ENCODE peak calls at places on chromosomes 13 and 19, in five cellular contexts. J, H, X, G and W are unnamed samples.

GRCh38 chr13:98133949-98134348 is 8.9 kb upstream of the FARP1 start:
- DNase-seq in X (no peak), G (no peak), J (no peak), H (no peak), W (no peak)

GRCh38 chr19:33221641-33222040 is 4.0 kb downstream of the SLC7A10 start:
- DNase-seq in H (no peak), J (no peak), G (no peak), X (no peak), W (no peak)

GRCh38 chr13:67048084-67048792 is 181.9 kb downstream of the PCDH9 start:
- DNase-seq in G (no peak), H (no peak), X (no peak), J (no peak), W (peak)

GRCh38 chr13:36919833-36920611 is at the start of gene SMAD9:
- DNase-seq in X (peak), J (peak), H (peak), G (peak), W (peak)

GRCh38 chr19:1265611-1266115 is 3.5 kb upstream of the CIRBP start:
- DNase-seq in X (no peak), J (no peak), G (no peak), H (peak), W (peak)

GRCh38 chr13:109105899-109106298 is 476.5 kb downstream of the MYO16 start:
- DNase-seq in H (no peak), J (no peak), G (no peak), X (no peak), W (peak)

GRCh38 chr13:25473864-25474263 is 102.1 kb downstream of the ATP8A2 start:
- DNase-seq in X (no peak), J (no peak), G (no peak), H (no peak), W (no peak)

GRCh38 chr19:42469311-42470239 is 26.8 kb upstream of the CXCL17 start:
- DNase-seq in J (no peak), G (no peak), X (no peak), H (peak), W (peak)

GRCh38 chr13:54989418-54989817 is 1960.8 kb downstream of the OLFM4 start:
- DNase-seq in H (no peak), J (no peak), X (no peak), G (no peak), W (no peak)
- H2AK5ac ChIP-seq in H (no peak), J (no peak), X (no peak), G (no peak), W (no peak)

DNA sequence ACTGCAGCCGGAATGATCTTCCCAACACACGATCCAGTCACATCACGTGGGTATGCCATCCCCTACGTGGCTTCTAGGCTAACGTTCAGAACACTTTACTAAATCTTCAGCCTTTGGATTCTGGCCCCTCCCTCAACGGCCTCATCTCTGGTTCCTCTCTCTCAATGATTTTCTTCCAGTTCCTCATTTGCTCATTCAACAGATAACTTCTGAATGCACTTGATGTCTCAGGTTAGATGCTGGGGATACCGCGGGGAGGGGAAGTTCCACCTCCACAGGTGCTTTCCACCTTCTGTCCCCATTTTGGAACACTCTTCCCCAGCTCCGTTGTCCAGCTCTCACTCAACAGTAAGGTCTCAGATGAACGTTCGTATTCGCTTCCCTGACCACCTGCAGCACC is 66.1 kb downstream of the ATP7B start:
- DNase-seq in J (no peak), X (no peak), H (no peak), G (no peak), W (no peak)
- H3K4me2 ChIP-seq in J (no peak), X (no peak), H (no peak), G (no peak), W (no peak)

DNA sequence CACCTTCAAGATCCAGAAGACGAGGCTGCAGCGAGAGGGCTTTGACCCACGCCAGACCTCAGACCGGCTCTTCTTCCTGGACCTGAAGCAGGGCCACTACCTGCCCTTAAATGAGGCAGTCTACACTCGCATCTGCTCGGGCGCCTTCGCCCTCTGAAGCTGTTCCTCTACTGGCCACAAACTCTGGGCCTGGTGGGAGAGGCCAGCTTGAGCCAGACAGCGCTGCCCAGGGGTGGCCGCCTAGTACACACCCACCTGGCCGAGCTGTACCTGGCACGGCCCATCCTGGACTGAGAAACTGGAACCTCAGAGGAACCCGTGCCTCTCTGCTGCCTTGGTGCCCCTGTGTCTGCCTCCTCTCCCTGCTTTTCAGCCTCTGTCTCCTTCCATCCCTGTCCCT is 7.0 kb upstream of the PGLS start:
- DNase-seq in X (no peak), J (no peak), G (no peak), H (no peak), W (no peak)
- H2BK12ac ChIP-seq in X (no peak), J (no peak), G (no peak), H (no peak), W (no peak)

DNA sequence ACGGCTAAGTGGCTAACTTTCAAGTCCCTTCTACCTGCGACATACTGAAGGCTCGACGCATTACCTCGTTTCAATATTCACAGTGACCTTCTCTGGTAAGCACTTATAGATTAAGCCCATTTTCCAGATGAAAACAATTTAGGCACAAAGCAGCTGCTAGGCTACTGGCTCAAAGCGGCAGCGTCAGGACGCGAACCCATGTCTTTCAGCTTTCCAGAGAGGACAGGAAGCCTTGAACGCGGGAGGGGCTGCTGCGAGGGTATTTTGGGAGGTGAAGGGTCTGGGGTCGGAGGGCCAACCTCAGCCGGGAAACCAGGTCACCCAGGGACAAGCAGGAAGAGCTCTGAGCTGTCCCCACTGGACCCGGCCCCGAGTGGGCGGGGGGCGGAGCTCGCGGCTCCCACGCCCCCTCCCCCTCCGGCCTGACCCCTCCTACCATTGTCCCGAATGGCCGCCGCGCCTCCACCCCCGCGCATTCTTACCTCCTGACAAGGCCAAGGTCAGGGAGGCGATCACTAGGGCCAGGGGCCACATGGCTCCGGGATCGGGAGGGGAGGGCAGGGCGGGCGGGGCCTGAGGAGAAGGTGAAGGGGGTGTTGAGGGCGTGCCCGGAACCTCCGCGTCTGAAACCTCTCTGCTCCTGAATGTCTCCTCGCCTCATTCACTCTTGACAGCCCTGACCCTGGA is at the start of gene KLK13:
- DNase-seq in X (peak), J (no peak), G (peak), H (no peak), W (no peak)
- H2AK5ac ChIP-seq in X (no peak), J (no peak), G (no peak), H (no peak), W (no peak)

DNA sequence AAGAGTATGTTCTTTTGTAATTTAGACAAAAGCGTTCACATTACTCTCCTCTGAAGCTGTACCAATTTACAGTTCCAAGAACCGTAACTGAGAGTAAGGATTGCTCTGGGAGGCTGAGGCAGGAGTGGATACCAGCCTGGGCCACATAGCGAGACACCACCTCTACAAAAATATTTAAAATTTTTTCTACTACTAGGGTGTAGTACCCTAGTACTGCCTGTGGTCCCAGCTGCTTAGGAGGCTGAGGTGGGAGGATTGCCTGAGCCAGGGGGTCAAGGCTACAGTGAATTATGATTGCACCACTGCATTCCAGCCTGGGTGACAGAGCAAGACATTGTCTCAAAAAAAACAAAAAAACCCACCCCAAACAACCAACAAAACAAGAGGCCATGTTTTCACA is 12.1 kb upstream of the CYP2A6 start:
- DNase-seq in J (no peak), H (no peak), G (peak), X (no peak), W (no peak)
- H3K4me2 ChIP-seq in J (no peak), H (no peak), G (no peak), X (no peak), W (no peak)

GRCh38 chr13:37925878-37926473 is 56.4 kb upstream of the TRPC4 start:
- DNase-seq in J (no peak), H (no peak), X (no peak), G (no peak), W (no peak)

GRCh38 chr13:37934339-37935191 is 65.0 kb upstream of the TRPC4 start:
- DNase-seq in G (peak), X (peak), H (no peak), J (no peak), W (no peak)

DNA sequence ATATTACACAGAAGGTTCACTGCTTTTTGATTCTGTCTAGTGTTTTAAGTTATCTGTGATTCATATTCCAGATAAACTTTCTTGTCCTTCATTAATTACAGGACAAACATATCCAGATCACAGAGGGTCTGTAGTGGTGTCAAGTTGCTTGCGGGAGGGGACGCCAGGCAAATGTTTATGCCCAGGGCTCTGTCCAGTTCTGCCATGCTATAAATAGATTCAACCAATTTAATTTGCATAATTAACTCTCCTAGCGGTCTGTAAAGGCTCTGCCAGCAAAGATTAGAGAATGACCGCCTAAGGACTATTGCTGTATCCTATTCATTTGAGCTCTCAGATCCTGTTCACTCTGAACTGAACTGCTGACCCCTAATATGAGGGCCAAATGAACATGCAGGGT is 59.7 kb upstream of the TRPC4 start:
- DNase-seq in X (no peak), H (no peak), G (no peak), J (no peak), W (no peak)
- H2BK12ac ChIP-seq in X (no peak), H (no peak), G (no peak), J (no peak), W (no peak)

GRCh38 chr19:16372065-16372915 is 47.7 kb downstream of the KLF2 start:
- DNase-seq in J (no peak), H (no peak), G (no peak), X (no peak), W (no peak)
- H2AK5ac ChIP-seq in J (no peak), H (no peak), G (no peak), X (no peak), W (no peak)

GRCh38 chr19:7618366-7618765 is 11.0 kb downstream of the XAB2 start:
- DNase-seq in X (no peak), H (no peak), J (no peak), G (no peak), W (no peak)
- H3K4me2 ChIP-seq in X (no peak), H (no peak), J (no peak), G (no peak), W (no peak)

DNA sequence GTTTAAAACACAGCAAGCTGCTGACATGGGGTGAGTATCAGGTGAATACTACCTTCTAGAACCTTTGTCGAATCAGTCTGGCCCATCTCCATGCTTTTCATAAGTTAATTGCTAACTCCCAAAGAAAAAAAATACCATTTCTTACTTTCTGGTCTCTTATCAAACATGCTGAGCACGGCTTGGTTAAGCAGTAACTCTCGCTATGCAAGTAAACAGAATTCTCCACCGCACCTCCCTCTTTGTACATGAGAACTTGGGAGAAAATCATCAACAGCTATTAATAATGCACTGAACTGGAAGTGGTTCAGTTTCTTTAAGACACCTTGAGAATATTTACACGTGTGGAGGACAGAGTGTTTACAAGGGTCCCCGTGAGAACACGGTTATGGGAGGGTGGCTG is 88.6 kb downstream of the FGF9 start:
- DNase-seq in H (no peak), J (no peak), G (no peak), X (no peak), W (no peak)
- H2BK12ac ChIP-seq in H (no peak), J (no peak), G (no peak), X (no peak), W (no peak)

GRCh38 chr19:10655457-10656312 is 1.5 kb downstream of the ILF3 start:
- DNase-seq in J (no peak), H (peak), X (no peak), G (no peak), W (peak)
- H2AK5ac ChIP-seq in J (no peak), H (peak), X (peak), G (peak), W (no peak)